ENCODE peak calls at places on chromosomes 2 and 18, in nine cellular contexts. Z is right lobe of liver; A is IMR-90; X is aorta; V is sigmoid colon; I is Peyer's patch; U is cardiac muscle cell; M is effector memory CD4-positive, alpha-beta T cell; E is breast epithelium. L is an unnamed sample.

GRCh38 chr2:24972315-24972958 is 682 bp upstream of the DNAJC27 start:
- DNase-seq in Z (peak; percentile 51), A (no peak), X (no peak), V (peak; percentile 64), I (peak; percentile 57), U (peak; percentile 44), M (no peak), E (peak; percentile 26), L (no peak)

GRCh38 chr2:28697602-28698149 is 54.0 kb upstream of the PPP1CB start:
- DNase-seq in Z (no peak), A (no peak), X (no peak), V (no peak), I (no peak), U (no peak), M (no peak), E (no peak), L (no peak)

GRCh38 chr2:115867024-115867423 is 1424.6 kb downstream of the DPP10 start:
- DNase-seq in Z (no peak), A (no peak), X (no peak), V (no peak), I (no peak), U (no peak), M (no peak), E (no peak), L (no peak)

GRCh38 chr18:74128114-74128513 is 19.5 kb downstream of the FBXO15 start:
- DNase-seq in Z (no peak), A (no peak), X (no peak), V (no peak), I (no peak), U (no peak), M (no peak), E (no peak), L (no peak)

GRCh38 chr2:219514196-219514761 is at the start of gene ASIC4:
- DNase-seq in Z (no peak), A (peak; percentile 12), X (no peak), V (no peak), I (no peak), U (peak; percentile 21), M (no peak), E (no peak), L (no peak)

GRCh38 chr18:63169853-63170252 is 149.7 kb downstream of the BCL2 start:
- DNase-seq in Z (no peak), A (no peak), X (no peak), V (no peak), I (no peak), U (no peak), M (no peak), E (no peak), L (no peak)

GRCh38 chr2:177579486-177580036 is 187.0 kb downstream of the AGPS start:
- DNase-seq in Z (no peak), A (no peak), X (no peak), V (no peak), I (no peak), U (no peak), M (no peak), E (no peak), L (no peak)

GRCh38 chr18:8286303-8286702 is 322.9 kb upstream of the RAB12 start:
- DNase-seq in Z (no peak), A (peak; percentile 42), X (no peak), V (no peak), I (no peak), U (peak; percentile 16), M (no peak), E (no peak), L (no peak)

GRCh38 chr2:17276220-17276619 is 242.0 kb downstream of the RAD51AP2 start:
- DNase-seq in Z (no peak), A (no peak), X (no peak), V (no peak), I (no peak), U (no peak), M (no peak), E (no peak), L (no peak)

GRCh38 chr2:49261791-49262190 is 107.5 kb upstream of the FSHR start:
- DNase-seq in Z (no peak), A (no peak), X (no peak), V (no peak), I (no peak), U (no peak), M (no peak), E (no peak), L (no peak)

GRCh38 chr18:22710628-22711380 is 222.3 kb upstream of the RBBP8 start:
- DNase-seq in Z (peak; percentile 56), A (peak; percentile 64), X (peak; percentile 84), V (no peak), I (peak; percentile 72), U (peak; percentile 71), M (no peak), E (no peak), L (peak; percentile 45)

GRCh38 chr2:206230060-206230890 is 44.2 kb upstream of the ZDBF2 start:
- DNase-seq in Z (no peak), A (no peak), X (no peak), V (no peak), I (no peak), U (peak; percentile 8), M (no peak), E (peak; percentile 19), L (no peak)

GRCh38 chr2:229616433-229616832 is 97.9 kb downstream of the DNER start:
- DNase-seq in Z (no peak), A (no peak), X (no peak), V (no peak), I (no peak), U (no peak), M (no peak), E (no peak), L (no peak)

GRCh38 chr2:229622495-229623355 is 91.6 kb downstream of the DNER start:
- DNase-seq in Z (no peak), A (no peak), X (no peak), V (no peak), I (no peak), U (no peak), M (no peak), E (no peak), L (no peak)

DNA sequence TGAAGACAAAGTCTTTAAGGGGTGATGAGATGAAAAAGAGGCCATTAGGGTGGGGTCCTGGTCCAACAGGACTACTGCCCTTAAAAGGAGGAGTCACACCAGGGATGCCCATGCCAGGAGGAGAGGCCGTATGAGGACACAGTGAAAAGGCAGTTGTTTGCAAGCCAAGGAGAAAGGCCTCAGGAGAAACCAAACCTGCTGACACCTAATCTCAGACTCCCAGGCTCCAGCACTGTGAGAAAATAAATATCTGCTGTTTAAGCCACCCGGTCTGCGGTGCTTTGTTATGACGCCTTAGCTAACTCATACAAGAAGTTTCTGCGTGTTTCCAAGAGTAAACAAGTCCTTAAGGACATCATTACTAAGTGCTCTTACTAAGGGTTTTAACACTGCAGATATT is 93.6 kb downstream of the DNER start:
- DNase-seq in Z (no peak), A (no peak), X (no peak), V (no peak), I (no peak), U (no peak), M (no peak), E (no peak), L (no peak)
- H3K4me3 ChIP-seq in Z (no peak overlapping the region), A (no peak overlapping the region), X (no peak overlapping the region), V (no peak overlapping the region), I (no peak overlapping the region), U (no peak overlapping the region), M (no peak overlapping the region), E (no peak overlapping the region), L (no peak overlapping the region)

GRCh38 chr18:12342661-12343060 is 34.4 kb downstream of the AFG3L2 start:
- DNase-seq in Z (no peak), A (no peak), X (no peak), V (no peak), I (no peak), U (no peak), M (no peak), E (no peak), L (no peak)
- H3K36me3 ChIP-seq in Z (peaks cover 11% of the 10 kb centered on the region), A (peaks cover 44% of the 10 kb centered on the region), X (peaks cover 4% of the 10 kb centered on the region), V (peaks cover 99% of the 10 kb centered on the region), I (peaks cover 96% of the 10 kb centered on the region), U (peaks cover 58% of the 10 kb centered on the region), M (peaks cover 33% of the 10 kb centered on the region), E (no peaks in the 10 kb centered on the region), L (peaks cover 45% of the 10 kb centered on the region)

GRCh38 chr2:186718122-186718521 is 24.3 kb downstream of the FAM171B start:
- DNase-seq in Z (no peak), A (no peak), X (no peak), V (no peak), I (no peak), U (no peak), M (no peak), E (no peak), L (no peak)

GRCh38 chr2:186713664-186714063 is 19.8 kb downstream of the FAM171B start:
- DNase-seq in Z (no peak), A (no peak), X (no peak), V (no peak), I (no peak), U (no peak), M (no peak), E (no peak), L (no peak)

GRCh38 chr2:186716004-186716403 is 22.1 kb downstream of the FAM171B start:
- DNase-seq in Z (no peak), A (no peak), X (no peak), V (no peak), I (no peak), U (no peak), M (no peak), E (no peak), L (no peak)

GRCh38 chr2:186716899-186717811 is 23.3 kb downstream of the FAM171B start:
- DNase-seq in Z (no peak), A (peak; percentile 47), X (no peak), V (no peak), I (no peak), U (no peak), M (no peak), E (no peak), L (no peak)

DNA sequence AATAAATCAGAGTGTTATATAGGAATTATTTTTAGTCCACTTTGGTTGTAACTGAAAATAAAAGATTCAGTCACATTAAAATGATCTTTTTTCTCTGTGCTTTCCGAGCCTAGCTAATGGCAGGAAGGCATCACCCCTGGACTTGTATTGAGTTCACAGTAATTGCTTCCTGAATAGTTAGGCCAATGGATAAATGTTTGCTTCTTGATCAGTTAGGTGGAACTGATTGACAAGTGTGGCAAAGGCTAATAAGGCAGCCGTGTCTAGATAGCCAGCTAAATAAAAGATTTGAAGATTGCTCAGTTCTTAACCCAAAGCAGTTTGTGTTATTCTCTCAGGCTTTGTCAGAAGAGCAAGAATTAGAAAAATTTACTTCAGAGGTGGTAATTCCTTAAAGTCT is 20.8 kb downstream of the FAM171B start:
- DNase-seq in Z (no peak), A (no peak), X (no peak), V (no peak), I (no peak), U (no peak), M (no peak), E (no peak), L (no peak)
- H3K27ac ChIP-seq in Z (no peak overlapping the region), A (no peak overlapping the region), X (no peak overlapping the region), V (no peak overlapping the region), I (no peak overlapping the region), U (no peak overlapping the region), M (no peak overlapping the region), E (no peak overlapping the region), L (no peak overlapping the region)

DNA sequence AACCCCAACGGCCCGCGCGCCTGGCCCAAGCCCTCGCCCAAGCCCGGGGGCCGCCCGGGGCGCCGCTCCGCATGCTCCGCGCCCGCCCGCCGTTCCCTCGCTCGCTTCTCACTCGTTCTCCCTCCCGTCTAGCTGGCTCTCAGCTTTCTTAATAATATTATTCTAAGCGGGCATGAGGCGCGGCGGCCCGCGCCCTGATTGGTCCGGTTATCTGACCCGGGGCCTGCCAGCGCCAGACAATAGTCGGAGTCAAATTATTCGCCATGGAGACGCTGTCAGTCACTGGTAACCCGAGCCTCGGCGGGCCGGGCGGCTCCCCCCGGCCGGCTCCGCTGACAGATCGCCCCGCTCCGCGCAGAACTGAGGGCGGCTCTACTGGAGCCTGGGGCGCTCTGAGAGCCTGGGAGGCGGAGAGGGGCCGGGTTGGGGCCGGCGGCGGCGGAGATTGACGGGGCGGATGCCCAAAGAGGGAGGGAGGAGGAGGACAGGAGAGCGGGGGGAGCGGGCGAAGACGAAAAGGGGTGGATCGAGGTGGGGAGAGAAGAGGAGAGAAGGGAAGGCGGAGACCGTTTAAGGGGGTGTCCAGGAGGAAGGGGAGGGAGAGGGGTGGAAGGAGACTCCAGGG is at the start of gene SIX2:
- DNase-seq in Z (peak; percentile 47), A (peak; percentile 72), X (peak; percentile 96), V (peak; percentile 93), I (peak; percentile 74), U (peak; percentile 99), M (no peak), E (peak; percentile 80), L (peak; percentile 89)
- H3K4me3 ChIP-seq in Z (peak within 1 kb of the TSS; percentile 1), A (peak within 1 kb of the TSS; percentile 15), X (peak within 1 kb of the TSS; percentile 65), V (peak within 1 kb of the TSS; percentile 45), I (peak within 1 kb of the TSS; percentile 32), U (peak within 1 kb of the TSS; percentile 26), M (peak within 1 kb of the TSS; percentile 42), E (peak within 1 kb of the TSS; percentile 68), L (peak within 1 kb of the TSS; percentile 7)

L was measured in lung.